ENCODE peak calls at places on chromosomes 11 and 22, in eight cellular contexts. K is neural progenitor cell, D is AG09319, J is right lobe of liver, B is right atrium auricular region, N is AG09309, T is H9, X is OCI-LY7. Q is an unnamed sample.

GRCh38 chr22:27987557-27987956 is 68.5 kb upstream of the PITPNB start:
- DNase-seq in J (no peak), T (peak), X (no peak), B (peak), N (peak), D (no peak), K (no peak), Q (no peak)

GRCh38 chr11:120334894-120335462 is 1.2 kb upstream of the ARHGEF12 start:
- DNase-seq in T (peak), X (peak), D (peak), N (peak), J (no peak), B (peak), K (peak), Q (peak)

GRCh38 chr11:112400615-112401014 is 140.0 kb upstream of the PLET1 start:
- DNase-seq in T (no peak), N (no peak), J (no peak), X (no peak), D (no peak), B (no peak), K (no peak), Q (no peak)

GRCh38 chr22:29268511-29269229 is 602 bp downstream of the EWSR1 start:
- DNase-seq in K (peak), N (no peak), D (no peak), J (peak), T (no peak), B (peak), X (peak), Q (no peak)

GRCh38 chr22:47031628-47031915 is 269.1 kb downstream of the TBC1D22A start:
- DNase-seq in B (no peak), J (peak), K (no peak), N (no peak), T (no peak), D (no peak), X (no peak), Q (no peak)

GRCh38 chr11:110479445-110480101 is 49.8 kb downstream of the FDX1 start:
- DNase-seq in K (no peak), T (no peak), B (no peak), J (no peak), D (peak), X (peak), N (peak), Q (no peak)

GRCh38 chr11:125300791-125301218 is 136.3 kb downstream of the PKNOX2 start:
- DNase-seq in B (no peak), T (no peak), D (peak), K (no peak), N (peak), X (no peak), J (no peak), Q (no peak)

GRCh38 chr11:75101424-75102128 is 4.9 kb upstream of the OR2AT4 start:
- DNase-seq in X (no peak), J (no peak), N (no peak), B (no peak), T (no peak), D (no peak), K (no peak), Q (no peak)

GRCh38 chr11:108697872-108698473 is 33.1 kb downstream of the DDX10 start:
- DNase-seq in X (peak), K (peak), T (peak), D (peak), B (no peak), J (no peak), N (peak), Q (no peak)

GRCh38 chr22:28600546-28601143 is 79.0 kb downstream of the TTC28 start:
- DNase-seq in B (no peak), X (peak), N (peak), J (no peak), T (no peak), D (peak), K (peak), Q (no peak)

GRCh38 chr11:103433380-103433779 is 324.2 kb downstream of the DYNC2H1 start:
- DNase-seq in N (peak), K (no peak), B (no peak), J (no peak), X (no peak), T (no peak), D (peak), Q (no peak)

GRCh38 chr11:27420722-27421572 is 51.6 kb downstream of the LGR4 start:
- DNase-seq in J (no peak), N (no peak), B (no peak), X (no peak), D (no peak), K (no peak), T (no peak), Q (no peak)

GRCh38 chr22:45608763-45609180 is 62.9 kb upstream of the ATXN10 start:
- DNase-seq in T (no peak), N (peak), J (no peak), D (no peak), B (no peak), X (no peak), K (no peak), Q (no peak)

GRCh38 chr22:36746571-36746970 is 29.3 kb downstream of the IFT27 start:
- DNase-seq in N (no peak), B (no peak), D (no peak), J (no peak), K (no peak), X (no peak), T (peak), Q (no peak)

GRCh38 chr22:50487290-50488005 is 789 bp downstream of the MIOX start:
- DNase-seq in D (no peak), J (no peak), K (no peak), B (no peak), T (no peak), N (no peak), X (no peak), Q (no peak)

GRCh38 chr11:111555255-111555654 is 14.7 kb downstream of the LAYN start:
- DNase-seq in X (no peak), T (no peak), D (no peak), B (no peak), K (no peak), N (no peak), J (no peak), Q (no peak)

GRCh38 chr22:47927811-47928210 is 1165.4 kb downstream of the TBC1D22A start:
- DNase-seq in K (no peak), J (no peak), N (no peak), T (no peak), X (no peak), D (no peak), B (peak), Q (no peak)

GRCh38 chr22:22960307-22960706 is 72.7 kb downstream of the IGLL5 start:
- DNase-seq in T (no peak), J (no peak), N (no peak), B (no peak), K (no peak), D (no peak), X (no peak), Q (no peak)

GRCh38 chr11:93567406-93567819 is 24.2 kb upstream of the SMCO4 start:
- DNase-seq in K (no peak), D (no peak), X (no peak), T (no peak), B (peak), J (peak), N (no peak), Q (no peak)

GRCh38 chr22:17982572-17983141 is 41.7 kb downstream of the MICAL3 start:
- DNase-seq in B (no peak), J (no peak), X (no peak), N (no peak), D (no peak), K (no peak), T (no peak), Q (no peak)

GRCh38 chr22:46147471-46148267 is 2.7 kb upstream of the PPARA start:
- DNase-seq in D (no peak), B (no peak), T (peak), K (no peak), J (peak), N (no peak), X (no peak), Q (no peak)

GRCh38 chr11:47433157-47433556 is 6.9 kb upstream of the PSMC3 start:
- DNase-seq in D (no peak), N (peak), T (no peak), X (no peak), K (no peak), J (no peak), B (no peak), Q (no peak)

GRCh38 chr22:24601217-24602104 is 1.5 kb upstream of the GGT1 start:
- DNase-seq in T (no peak), D (no peak), B (no peak), J (peak), N (no peak), K (no peak), X (peak), Q (no peak)

GRCh38 chr11:95547186-95547585 is 242.4 kb downstream of the FAM76B start:
- DNase-seq in N (no peak), D (no peak), J (no peak), X (no peak), B (no peak), K (no peak), T (no peak), Q (no peak)

GRCh38 chr11:36037031-36037430 is 93.2 kb downstream of the LDLRAD3 start:
- DNase-seq in X (no peak), T (no peak), K (no peak), B (no peak), J (peak), N (no peak), D (no peak), Q (no peak)

GRCh38 chr22:31917227-31917921 is 27.0 kb upstream of the YWHAH start:
- DNase-seq in B (no peak), K (no peak), T (no peak), D (no peak), J (peak), X (peak), N (no peak), Q (no peak)

GRCh38 chr22:32413715-32414114 is 1.7 kb upstream of the RTCB start:
- DNase-seq in B (no peak), T (no peak), K (no peak), X (peak), J (no peak), N (no peak), D (no peak), Q (no peak)

GRCh38 chr11:62552931-62553838 is 6.6 kb upstream of the AHNAK start:
- DNase-seq in B (peak), T (peak), J (peak), X (no peak), N (peak), K (peak), D (peak), Q (no peak)
- TF ChIP-seq CTCF in B (no peak), T (no peak), J (no peak), X (no peak), N (no peak), K (no peak), D (no peak), Q (no peak)

GRCh38 chr11:132123854-132124835 is 753.7 kb downstream of the NTM start:
- DNase-seq in D (no peak), B (no peak), N (no peak), T (peak), K (no peak), J (no peak), X (no peak), Q (no peak)
- TF ChIP-seq CTCF in D (no peak), B (no peak), N (peak), T (peak), K (peak), J (no peak), X (no peak), Q (no peak)

DNA sequence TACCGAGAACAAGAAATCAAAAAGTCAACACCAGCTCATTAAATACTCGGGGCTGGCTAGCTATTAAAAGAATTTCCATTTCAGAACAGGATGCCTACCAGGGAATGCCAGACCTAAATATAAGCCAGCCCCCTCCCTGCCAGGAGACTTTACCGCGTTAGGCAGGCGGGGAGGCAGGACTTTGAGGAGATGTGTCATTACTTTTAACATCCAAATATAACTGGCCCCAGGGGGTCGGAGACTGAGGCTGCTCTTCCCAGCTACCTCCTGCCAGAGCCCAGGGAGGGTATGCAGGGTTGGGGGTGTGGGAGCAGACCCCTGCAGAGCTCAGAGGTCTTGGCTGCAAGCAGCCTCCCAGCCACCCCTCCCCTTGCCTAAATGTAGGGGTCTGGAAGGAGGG is 183.5 kb downstream of the DSCAML1 start:
- DNase-seq in X (no peak), J (no peak), N (no peak), B (no peak), D (no peak), K (peak), T (peak), Q (no peak)
- TF ChIP-seq CTCF in X (no peak), J (no peak), N (no peak), B (no peak), D (no peak), K (no peak), T (no peak), Q (no peak)

GRCh38 chr11:73361953-73362776 is 14.0 kb upstream of the RELT start:
- DNase-seq in K (peak), X (peak), T (peak), N (no peak), D (no peak), B (no peak), J (no peak), Q (no peak)

GRCh38 chr11:73359341-73359740 is 16.9 kb upstream of the RELT start:
- DNase-seq in D (no peak), K (no peak), N (peak), J (no peak), T (no peak), X (no peak), B (peak), Q (no peak)

GRCh38 chr11:73358071-73358470 is 18.1 kb upstream of the RELT start:
- DNase-seq in D (no peak), K (no peak), J (no peak), B (no peak), N (no peak), T (no peak), X (no peak), Q (no peak)

GRCh38 chr11:73360743-73361369 is 15.3 kb upstream of the RELT start:
- DNase-seq in J (no peak), D (no peak), N (no peak), T (no peak), K (no peak), B (no peak), X (no peak), Q (no peak)

DNA sequence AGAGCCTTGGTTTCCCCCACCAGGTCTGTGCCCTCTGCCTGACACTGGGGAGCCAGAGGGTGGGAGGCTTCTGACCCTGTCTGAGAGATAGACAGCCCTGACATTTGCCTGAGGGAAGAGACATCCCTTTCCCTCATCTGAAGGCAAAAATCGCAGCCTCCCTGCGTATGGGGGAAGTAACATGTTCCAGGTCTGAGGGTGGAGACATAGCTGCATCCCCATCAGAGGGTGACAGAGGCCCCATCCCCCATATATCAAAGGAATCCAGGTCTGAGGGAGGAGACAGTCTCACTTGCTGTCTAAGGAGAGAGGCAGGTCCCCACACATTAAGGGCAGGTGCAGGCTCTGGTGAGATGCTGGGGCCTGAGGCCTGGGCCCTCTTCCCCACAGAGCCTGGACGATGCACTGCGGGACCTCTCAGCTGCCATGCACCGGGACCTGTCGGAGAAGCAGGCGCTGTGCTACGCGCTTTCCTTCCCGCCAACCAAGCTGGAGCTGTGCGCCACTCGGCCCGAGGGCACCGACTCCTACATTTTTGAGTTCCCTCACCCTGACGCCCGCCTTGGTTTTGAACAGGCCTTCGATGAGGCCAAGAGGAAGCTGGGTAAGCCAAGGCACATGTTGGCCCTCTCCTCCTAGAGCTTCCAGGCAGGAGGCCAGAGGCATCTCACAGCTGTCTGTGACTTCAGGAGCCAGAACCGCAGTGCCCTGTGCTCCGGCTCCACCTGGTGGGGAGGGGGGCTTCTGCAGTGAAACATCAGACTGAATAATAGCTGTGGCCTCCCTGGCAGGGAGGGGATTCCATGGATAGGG is 16.1 kb upstream of the RELT start:
- DNase-seq in T (peak), B (no peak), D (no peak), J (no peak), K (peak), N (no peak), X (peak), Q (no peak)
- TF ChIP-seq CTCF in T (peak), B (no peak), D (peak), J (no peak), K (peak), N (peak), X (peak), Q (no peak)

DNA sequence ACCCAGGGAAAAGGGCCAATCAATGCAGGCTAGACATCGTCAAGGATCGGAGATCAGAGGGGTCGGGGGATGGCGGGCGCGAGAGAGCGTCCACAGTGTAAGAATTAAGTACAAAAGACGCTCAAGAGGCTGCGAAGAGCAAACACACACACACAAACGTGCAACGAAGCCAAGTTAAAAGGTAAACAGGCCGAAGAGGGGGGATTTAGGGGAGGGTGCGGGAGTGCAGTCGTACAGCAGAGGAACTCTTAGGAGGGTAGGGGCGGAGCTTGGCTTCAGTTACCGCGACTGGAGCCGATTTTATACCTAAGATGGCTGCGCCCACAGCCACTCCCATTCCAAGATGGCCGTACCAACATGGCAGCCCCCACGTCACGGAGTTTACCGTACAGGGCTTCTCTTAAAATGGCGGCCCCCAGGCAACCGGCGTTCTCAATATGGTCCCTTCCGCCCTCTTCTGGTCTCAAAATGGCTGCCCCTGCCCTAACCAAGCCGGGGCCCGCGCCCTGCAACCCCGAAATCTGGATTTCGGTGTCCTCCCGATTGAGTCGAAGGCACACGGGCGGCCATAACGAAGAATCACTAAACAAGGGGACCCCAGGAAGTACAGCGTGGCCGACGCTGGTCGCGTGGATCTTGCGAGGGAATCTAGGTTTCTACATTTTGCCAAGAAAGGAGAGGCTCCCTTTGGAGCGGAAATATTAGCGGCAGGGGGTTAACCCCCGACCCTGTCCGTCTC is 2.0 kb downstream of the GNG3 start:
- DNase-seq in K (peak), B (peak), T (peak), J (peak), X (peak), D (peak), N (peak), Q (peak)
- TF ChIP-seq CTCF in K (no peak), B (no peak), T (no peak), J (no peak), X (no peak), D (no peak), N (no peak), Q (no peak)

GRCh38 chr11:34899633-34900016 is 16.6 kb downstream of the APIP start:
- DNase-seq in J (no peak), D (no peak), T (no peak), X (peak), B (no peak), N (no peak), K (peak), Q (no peak)

GRCh38 chr11:34891611-34892010 is 24.6 kb downstream of the APIP start:
- DNase-seq in J (no peak), D (no peak), B (no peak), X (no peak), T (no peak), N (no peak), K (no peak), Q (no peak)

GRCh38 chr11:34898474-34898873 is 17.7 kb downstream of the APIP start:
- DNase-seq in N (no peak), T (no peak), D (no peak), J (no peak), K (no peak), B (no peak), X (no peak), Q (no peak)

DNA sequence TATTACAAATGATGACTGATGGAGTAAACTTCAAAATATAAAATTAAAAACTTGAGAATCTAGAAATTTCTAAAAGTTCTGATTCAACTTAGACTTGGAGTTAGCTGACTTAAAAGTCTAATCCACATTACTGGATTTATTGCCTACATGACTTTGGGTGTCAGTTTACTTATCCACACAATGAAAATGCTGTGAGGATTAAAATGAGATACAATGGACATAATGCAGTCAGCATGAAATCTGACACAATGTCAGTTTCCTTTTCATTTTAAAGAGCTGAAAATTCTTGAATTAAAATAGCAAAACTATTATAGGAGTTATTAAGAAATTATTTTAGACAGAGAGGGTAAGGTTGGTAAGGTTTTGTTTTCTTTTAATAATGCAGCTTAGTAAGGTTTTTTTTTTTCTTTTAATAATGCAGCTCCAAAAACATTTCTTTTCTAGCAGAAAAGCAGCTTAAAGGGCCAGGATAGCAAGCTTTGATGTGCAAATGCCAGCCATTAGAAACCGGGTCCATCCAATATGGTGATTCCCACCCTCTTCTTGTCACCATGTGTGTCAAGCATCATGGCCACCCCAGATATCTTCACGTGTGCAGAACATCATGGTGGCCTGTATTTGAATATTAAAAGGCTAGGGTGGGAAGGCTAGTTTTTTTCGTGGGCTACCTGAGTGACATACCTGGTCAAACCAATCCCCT is 18.9 kb downstream of the APIP start:
- DNase-seq in T (no peak), J (no peak), K (no peak), N (no peak), D (no peak), X (no peak), B (no peak), Q (no peak)
- TF ChIP-seq CTCF in T (no peak), J (no peak), K (no peak), N (no peak), D (no peak), X (no peak), B (no peak), Q (no peak)

GRCh38 chr11:11620251-11620965 is 1.4 kb downstream of the GALNT18 start:
- DNase-seq in T (peak), K (peak), B (peak), J (peak), D (no peak), N (no peak), X (no peak), Q (peak)

GRCh38 chr11:11620966-11621880 is 582 bp downstream of the GALNT18 start:
- DNase-seq in D (no peak), T (no peak), K (peak), B (no peak), X (no peak), N (no peak), J (peak), Q (no peak)

GRCh38 chr11:11621881-11622706 is at the start of gene GALNT18:
- DNase-seq in X (peak), D (peak), N (peak), B (peak), K (peak), J (peak), T (peak), Q (peak)

GRCh38 chr11:11622772-11623531 is 1.1 kb upstream of the GALNT18 start:
- DNase-seq in T (no peak), J (no peak), N (no peak), X (no peak), D (no peak), B (no peak), K (no peak), Q (no peak)

GRCh38 chr11:11618973-11619435 is 2.8 kb downstream of the GALNT18 start:
- DNase-seq in T (no peak), K (peak), X (no peak), D (no peak), N (no peak), B (no peak), J (no peak), Q (no peak)
- TF ChIP-seq CTCF in T (peak), K (peak), X (peak), D (no peak), N (no peak), B (no peak), J (no peak), Q (no peak)